ENCODE peak calls at places on chromosome 19, in nine cellular contexts. T is AG08395; W is T-cell; Z is T follicular helper cell; M is lower leg skin; A is tibial artery; Y is stimulated activated CD8-positive, alpha-beta memory T cell treated with anti-CD3 and anti-CD28 coated beads, Interleukin-4, amount 100 ng/mL, for 1 hour; R is BJ; L is substantia nigra. D is an unnamed sample.

GRCh38 chr19:991932-992669 is 8.0 kb downstream of the WDR18 start:
- DNase-seq in T (no peak), W (no peak), Z (no peak), M (no peak), A (no peak), Y (no peak), R (no peak), L (no peak), D (no peak)

GRCh38 chr19:53809518-53810186 is 14.5 kb downstream of the NLRP12 start:
- DNase-seq in T (no peak), W (no peak), Z (no peak), M (no peak), A (no peak), Y (no peak), R (no peak), L (no peak), D (no peak)

GRCh38 chr19:38538793-38539528 is 78.8 kb downstream of the MAP4K1 start:
- DNase-seq in T (no peak), W (no peak), Z (no peak), M (no peak), A (no peak), Y (no peak), R (no peak), L (no peak), D (no peak)

GRCh38 chr19:58429745-58430144 is 10.2 kb downstream of the ZNF132 start:
- DNase-seq in T (no peak), W (no peak), Z (no peak), M (no peak), A (no peak), Y (no peak), R (no peak), L (no peak), D (no peak)

GRCh38 chr19:14112051-14112808 is 5.3 kb downstream of the PRKACA start:
- DNase-seq in T (no peak), W (no peak), Z (no peak), M (no peak), A (no peak), Y (no peak), R (no peak), L (no peak), D (peak)

GRCh38 chr19:29119582-29119981 is 93.4 kb downstream of the UQCRFS1 start:
- DNase-seq in T (peak), W (no peak), Z (no peak), M (no peak), A (no peak), Y (no peak), R (no peak), L (no peak), D (no peak)

GRCh38 chr19:41887711-41888382 is 4.9 kb downstream of the ARHGEF1 start:
- DNase-seq in T (no peak), W (peak), Z (peak), M (no peak), A (no peak), Y (peak), R (peak), L (peak), D (no peak)

GRCh38 chr19:47369923-47370625 is 21.0 kb downstream of the DHX34 start:
- DNase-seq in T (peak), W (peak), Z (no peak), M (no peak), A (no peak), Y (no peak), R (no peak), L (no peak), D (peak)

GRCh38 chr19:17719730-17720486 is 628 bp downstream of the MAP1S start:
- DNase-seq in T (no peak), W (no peak), Z (no peak), M (no peak), A (no peak), Y (peak), R (no peak), L (no peak), D (no peak)

GRCh38 chr19:1009043-1009975 is 9.1 kb downstream of the GRIN3B start:
- DNase-seq in T (no peak), W (no peak), Z (no peak), M (no peak), A (no peak), Y (no peak), R (peak), L (no peak), D (peak)